ENCODE peak calls at places on chromosomes 5 and 9, in nine cellular contexts. One of them, this sample, is unnamed.

GRCh38 chr5:56494300-56494704 is 261.2 kb upstream of the ANKRD55 start:
- DNase-seq in dorsolateral prefrontal cortex: no peak
- DNase-seq in kidney epithelial cell: no peak
- DNase-seq in CD8-positive, alpha-beta T cell: no peak
- DNase-seq in ascending aorta: no peak
- DNase-seq in body of pancreas: no peak
- DNase-seq in left ventricle myocardium inferior: no peak
- DNase-seq in tibial artery: no peak
- DNase-seq in astrocyte: no peak
- DNase-seq in this sample: no peak

GRCh38 chr9:105835721-105836120 is 141.4 kb downstream of the TMEM38B start:
- DNase-seq in dorsolateral prefrontal cortex: no peak
- DNase-seq in kidney epithelial cell: no peak
- DNase-seq in CD8-positive, alpha-beta T cell: no peak
- DNase-seq in ascending aorta: no peak
- DNase-seq in body of pancreas: no peak
- DNase-seq in left ventricle myocardium inferior: no peak
- DNase-seq in tibial artery: no peak
- DNase-seq in astrocyte: no peak
- DNase-seq in this sample: no peak

GRCh38 chr5:39197556-39197955 is 21.8 kb downstream of the FYB1 start:
- DNase-seq in dorsolateral prefrontal cortex: no peak
- DNase-seq in kidney epithelial cell: no peak
- DNase-seq in CD8-positive, alpha-beta T cell: no peak
- DNase-seq in ascending aorta: no peak
- DNase-seq in body of pancreas: no peak
- DNase-seq in left ventricle myocardium inferior: no peak
- DNase-seq in tibial artery: no peak
- DNase-seq in astrocyte: no peak
- DNase-seq in this sample: no peak

GRCh38 chr5:124923131-124923530 is 176.7 kb upstream of the ZNF608 start:
- DNase-seq in dorsolateral prefrontal cortex: no peak
- DNase-seq in kidney epithelial cell: no peak
- DNase-seq in CD8-positive, alpha-beta T cell: no peak
- DNase-seq in ascending aorta: no peak
- DNase-seq in body of pancreas: no peak
- DNase-seq in left ventricle myocardium inferior: no peak
- DNase-seq in tibial artery: no peak
- DNase-seq in astrocyte: peak
- DNase-seq in this sample: no peak

GRCh38 chr5:14463629-14464028 is 118.0 kb upstream of the OTULINL start:
- DNase-seq in dorsolateral prefrontal cortex: no peak
- DNase-seq in kidney epithelial cell: no peak
- DNase-seq in CD8-positive, alpha-beta T cell: no peak
- DNase-seq in ascending aorta: no peak
- DNase-seq in body of pancreas: no peak
- DNase-seq in left ventricle myocardium inferior: no peak
- DNase-seq in tibial artery: no peak
- DNase-seq in astrocyte: peak
- DNase-seq in this sample: no peak

GRCh38 chr5:1112596-1113331 is 901 bp upstream of the SLC12A7 start:
- DNase-seq in dorsolateral prefrontal cortex: no peak
- DNase-seq in kidney epithelial cell: peak
- DNase-seq in CD8-positive, alpha-beta T cell: no peak
- DNase-seq in ascending aorta: no peak
- DNase-seq in body of pancreas: peak
- DNase-seq in left ventricle myocardium inferior: no peak
- DNase-seq in tibial artery: no peak
- DNase-seq in astrocyte: no peak
- DNase-seq in this sample: no peak

GRCh38 chr9:128882677-128883590 is 1.0 kb downstream of the LRRC8A start:
- DNase-seq in dorsolateral prefrontal cortex: no peak
- DNase-seq in kidney epithelial cell: no peak
- DNase-seq in CD8-positive, alpha-beta T cell: no peak
- DNase-seq in ascending aorta: peak
- DNase-seq in body of pancreas: no peak
- DNase-seq in left ventricle myocardium inferior: no peak
- DNase-seq in tibial artery: no peak
- DNase-seq in astrocyte: no peak
- DNase-seq in this sample: no peak

GRCh38 chr5:38546691-38547146 is 9.7 kb downstream of the LIFR start:
- DNase-seq in dorsolateral prefrontal cortex: no peak
- DNase-seq in kidney epithelial cell: no peak
- DNase-seq in CD8-positive, alpha-beta T cell: no peak
- DNase-seq in ascending aorta: no peak
- DNase-seq in body of pancreas: peak
- DNase-seq in left ventricle myocardium inferior: no peak
- DNase-seq in tibial artery: no peak
- DNase-seq in astrocyte: no peak
- DNase-seq in this sample: no peak

GRCh38 chr5:174097486-174098185 is 52.1 kb downstream of the NSG2 start:
- DNase-seq in dorsolateral prefrontal cortex: no peak
- DNase-seq in kidney epithelial cell: no peak
- DNase-seq in CD8-positive, alpha-beta T cell: no peak
- DNase-seq in ascending aorta: no peak
- DNase-seq in body of pancreas: no peak
- DNase-seq in left ventricle myocardium inferior: no peak
- DNase-seq in tibial artery: no peak
- DNase-seq in astrocyte: peak
- DNase-seq in this sample: no peak

GRCh38 chr9:15211160-15211993 is 95.6 kb downstream of the TTC39B start:
- DNase-seq in dorsolateral prefrontal cortex: peak
- DNase-seq in kidney epithelial cell: peak
- DNase-seq in CD8-positive, alpha-beta T cell: peak
- DNase-seq in ascending aorta: peak
- DNase-seq in body of pancreas: peak
- DNase-seq in left ventricle myocardium inferior: no peak
- DNase-seq in tibial artery: peak
- DNase-seq in astrocyte: peak
- DNase-seq in this sample: no peak

GRCh38 chr9:79166005-79166404 is 405.8 kb upstream of the TLE4 start:
- DNase-seq in dorsolateral prefrontal cortex: no peak
- DNase-seq in kidney epithelial cell: no peak
- DNase-seq in CD8-positive, alpha-beta T cell: no peak
- DNase-seq in ascending aorta: no peak
- DNase-seq in body of pancreas: no peak
- DNase-seq in left ventricle myocardium inferior: no peak
- DNase-seq in tibial artery: no peak
- DNase-seq in astrocyte: peak
- DNase-seq in this sample: no peak

GRCh38 chr9:108809269-108809668 is 46.5 kb downstream of the ACTL7B start:
- DNase-seq in dorsolateral prefrontal cortex: no peak
- DNase-seq in kidney epithelial cell: no peak
- DNase-seq in CD8-positive, alpha-beta T cell: no peak
- DNase-seq in ascending aorta: no peak
- DNase-seq in body of pancreas: no peak
- DNase-seq in left ventricle myocardium inferior: no peak
- DNase-seq in tibial artery: no peak
- DNase-seq in astrocyte: no peak
- DNase-seq in this sample: no peak

GRCh38 chr5:133392448-133392847 is 219.9 kb downstream of the FSTL4 start:
- DNase-seq in dorsolateral prefrontal cortex: no peak
- DNase-seq in kidney epithelial cell: no peak
- DNase-seq in CD8-positive, alpha-beta T cell: no peak
- DNase-seq in ascending aorta: peak
- DNase-seq in body of pancreas: peak
- DNase-seq in left ventricle myocardium inferior: no peak
- DNase-seq in tibial artery: no peak
- DNase-seq in astrocyte: no peak
- DNase-seq in this sample: no peak

GRCh38 chr5:154047324-154047723 is 8.6 kb downstream of the MFAP3 start:
- DNase-seq in dorsolateral prefrontal cortex: no peak
- DNase-seq in kidney epithelial cell: no peak
- DNase-seq in CD8-positive, alpha-beta T cell: no peak
- DNase-seq in ascending aorta: no peak
- DNase-seq in body of pancreas: no peak
- DNase-seq in left ventricle myocardium inferior: no peak
- DNase-seq in tibial artery: no peak
- DNase-seq in astrocyte: no peak
- DNase-seq in this sample: no peak
- TF ChIP-seq CTCF in dorsolateral prefrontal cortex: no peak
- TF ChIP-seq CTCF in kidney epithelial cell: no peak
- TF ChIP-seq CTCF in CD8-positive, alpha-beta T cell: no peak
- TF ChIP-seq CTCF in ascending aorta: no peak
- TF ChIP-seq CTCF in body of pancreas: no peak
- TF ChIP-seq CTCF in left ventricle myocardium inferior: no peak
- TF ChIP-seq CTCF in tibial artery: no peak
- TF ChIP-seq CTCF in astrocyte: no peak
- TF ChIP-seq CTCF in this sample: no peak

GRCh38 chr9:126614455-126615248 is 924 bp downstream of the LMX1B start:
- DNase-seq in dorsolateral prefrontal cortex: no peak
- DNase-seq in kidney epithelial cell: no peak
- DNase-seq in CD8-positive, alpha-beta T cell: no peak
- DNase-seq in ascending aorta: no peak
- DNase-seq in body of pancreas: no peak
- DNase-seq in left ventricle myocardium inferior: no peak
- DNase-seq in tibial artery: no peak
- DNase-seq in astrocyte: no peak
- DNase-seq in this sample: no peak
- H3K4me3 ChIP-seq in dorsolateral prefrontal cortex: no peak
- H3K4me3 ChIP-seq in kidney epithelial cell: no peak
- H3K4me3 ChIP-seq in CD8-positive, alpha-beta T cell: no peak
- H3K4me3 ChIP-seq in ascending aorta: peak
- H3K4me3 ChIP-seq in body of pancreas: no peak
- H3K4me3 ChIP-seq in left ventricle myocardium inferior: peak
- H3K4me3 ChIP-seq in tibial artery: peak
- H3K4me3 ChIP-seq in astrocyte: no peak
- H3K4me3 ChIP-seq in this sample: no peak

GRCh38 chr9:87642330-87643110 is 83.4 kb upstream of the CTSL start:
- DNase-seq in dorsolateral prefrontal cortex: no peak
- DNase-seq in kidney epithelial cell: no peak
- DNase-seq in CD8-positive, alpha-beta T cell: no peak
- DNase-seq in ascending aorta: no peak
- DNase-seq in body of pancreas: no peak
- DNase-seq in left ventricle myocardium inferior: no peak
- DNase-seq in tibial artery: no peak
- DNase-seq in astrocyte: no peak
- DNase-seq in this sample: no peak
- TF ChIP-seq CTCF in dorsolateral prefrontal cortex: no peak
- TF ChIP-seq CTCF in kidney epithelial cell: no peak
- TF ChIP-seq CTCF in CD8-positive, alpha-beta T cell: no peak
- TF ChIP-seq CTCF in ascending aorta: no peak
- TF ChIP-seq CTCF in body of pancreas: no peak
- TF ChIP-seq CTCF in left ventricle myocardium inferior: no peak
- TF ChIP-seq CTCF in tibial artery: no peak
- TF ChIP-seq CTCF in astrocyte: no peak
- TF ChIP-seq CTCF in this sample: no peak

GRCh38 chr5:42514759-42515158 is 91.5 kb downstream of the GHR start:
- DNase-seq in dorsolateral prefrontal cortex: no peak
- DNase-seq in kidney epithelial cell: no peak
- DNase-seq in CD8-positive, alpha-beta T cell: no peak
- DNase-seq in ascending aorta: no peak
- DNase-seq in body of pancreas: no peak
- DNase-seq in left ventricle myocardium inferior: no peak
- DNase-seq in tibial artery: no peak
- DNase-seq in astrocyte: no peak
- DNase-seq in this sample: no peak
- H3K4me3 ChIP-seq in dorsolateral prefrontal cortex: no peak
- H3K4me3 ChIP-seq in kidney epithelial cell: no peak
- H3K4me3 ChIP-seq in CD8-positive, alpha-beta T cell: no peak
- H3K4me3 ChIP-seq in ascending aorta: no peak
- H3K4me3 ChIP-seq in body of pancreas: no peak
- H3K4me3 ChIP-seq in left ventricle myocardium inferior: no peak
- H3K4me3 ChIP-seq in tibial artery: no peak
- H3K4me3 ChIP-seq in astrocyte: no peak
- H3K4me3 ChIP-seq in this sample: no peak

GRCh38 chr5:130116972-130117371 is 212.7 kb downstream of the CHSY3 start:
- DNase-seq in dorsolateral prefrontal cortex: no peak
- DNase-seq in kidney epithelial cell: no peak
- DNase-seq in CD8-positive, alpha-beta T cell: no peak
- DNase-seq in ascending aorta: no peak
- DNase-seq in body of pancreas: no peak
- DNase-seq in left ventricle myocardium inferior: no peak
- DNase-seq in tibial artery: no peak
- DNase-seq in astrocyte: no peak
- DNase-seq in this sample: no peak
- TF ChIP-seq CTCF in dorsolateral prefrontal cortex: no peak
- TF ChIP-seq CTCF in kidney epithelial cell: no peak
- TF ChIP-seq CTCF in CD8-positive, alpha-beta T cell: no peak
- TF ChIP-seq CTCF in ascending aorta: no peak
- TF ChIP-seq CTCF in body of pancreas: no peak
- TF ChIP-seq CTCF in left ventricle myocardium inferior: no peak
- TF ChIP-seq CTCF in tibial artery: no peak
- TF ChIP-seq CTCF in astrocyte: no peak
- TF ChIP-seq CTCF in this sample: no peak

GRCh38 chr9:134396825-134397224 is 70.6 kb downstream of the RXRA start:
- DNase-seq in dorsolateral prefrontal cortex: no peak
- DNase-seq in kidney epithelial cell: no peak
- DNase-seq in CD8-positive, alpha-beta T cell: no peak
- DNase-seq in ascending aorta: no peak
- DNase-seq in body of pancreas: no peak
- DNase-seq in left ventricle myocardium inferior: no peak
- DNase-seq in tibial artery: no peak
- DNase-seq in astrocyte: no peak
- DNase-seq in this sample: no peak

GRCh38 chr9:134393582-134394280 is 67.5 kb downstream of the RXRA start:
- DNase-seq in dorsolateral prefrontal cortex: no peak
- DNase-seq in kidney epithelial cell: no peak
- DNase-seq in CD8-positive, alpha-beta T cell: no peak
- DNase-seq in ascending aorta: no peak
- DNase-seq in body of pancreas: no peak
- DNase-seq in left ventricle myocardium inferior: no peak
- DNase-seq in tibial artery: no peak
- DNase-seq in astrocyte: no peak
- DNase-seq in this sample: no peak

GRCh38 chr9:134395002-134395517 is 68.8 kb downstream of the RXRA start:
- DNase-seq in dorsolateral prefrontal cortex: no peak
- DNase-seq in kidney epithelial cell: no peak
- DNase-seq in CD8-positive, alpha-beta T cell: no peak
- DNase-seq in ascending aorta: no peak
- DNase-seq in body of pancreas: no peak
- DNase-seq in left ventricle myocardium inferior: no peak
- DNase-seq in tibial artery: no peak
- DNase-seq in astrocyte: no peak
- DNase-seq in this sample: no peak

GRCh38 chr9:134396258-134396742 is 70.0 kb downstream of the RXRA start:
- DNase-seq in dorsolateral prefrontal cortex: no peak
- DNase-seq in kidney epithelial cell: no peak
- DNase-seq in CD8-positive, alpha-beta T cell: no peak
- DNase-seq in ascending aorta: no peak
- DNase-seq in body of pancreas: no peak
- DNase-seq in left ventricle myocardium inferior: no peak
- DNase-seq in tibial artery: no peak
- DNase-seq in astrocyte: no peak
- DNase-seq in this sample: peak

DNA sequence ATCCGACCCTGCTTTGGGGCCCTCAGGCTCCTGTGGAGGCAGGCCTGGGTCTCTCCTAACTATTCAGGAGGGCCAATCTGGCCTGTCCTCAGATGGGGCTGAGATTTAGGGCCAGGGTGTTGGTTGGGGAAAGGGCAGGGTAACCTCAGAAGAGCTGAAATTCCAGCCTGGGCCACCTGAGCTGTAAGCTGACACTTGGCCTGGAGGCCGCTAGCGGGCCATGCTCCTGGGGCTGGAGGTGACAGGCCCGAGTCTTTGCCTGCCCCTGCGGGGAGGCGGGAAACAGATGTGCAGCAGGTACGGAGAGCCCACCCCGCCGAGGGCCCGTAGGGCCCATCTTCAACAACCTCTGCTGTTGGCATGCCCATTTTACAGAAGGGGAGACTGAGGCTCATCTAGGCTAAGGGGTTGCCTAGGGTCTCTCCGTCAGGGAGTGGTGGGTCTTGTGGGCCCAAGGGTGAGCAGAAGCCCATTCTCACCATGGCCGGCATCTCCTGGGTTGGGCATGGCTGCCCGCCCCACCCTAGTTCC is 69.5 kb downstream of the RXRA start:
- DNase-seq in dorsolateral prefrontal cortex: no peak
- DNase-seq in kidney epithelial cell: no peak
- DNase-seq in CD8-positive, alpha-beta T cell: no peak
- DNase-seq in ascending aorta: no peak
- DNase-seq in body of pancreas: no peak
- DNase-seq in left ventricle myocardium inferior: no peak
- DNase-seq in tibial artery: no peak
- DNase-seq in astrocyte: no peak
- DNase-seq in this sample: no peak
- H3K4me3 ChIP-seq in dorsolateral prefrontal cortex: no peak
- H3K4me3 ChIP-seq in kidney epithelial cell: no peak
- H3K4me3 ChIP-seq in CD8-positive, alpha-beta T cell: peak
- H3K4me3 ChIP-seq in ascending aorta: no peak
- H3K4me3 ChIP-seq in body of pancreas: no peak
- H3K4me3 ChIP-seq in left ventricle myocardium inferior: peak
- H3K4me3 ChIP-seq in tibial artery: no peak
- H3K4me3 ChIP-seq in astrocyte: no peak
- H3K4me3 ChIP-seq in this sample: no peak